ENCODE peak calls at places on chromosomes 3 and 15, in four cellular contexts. U, G, F and Y are unnamed samples.

GRCh38 chr15:25933456-25934158 is 70.5 kb upstream of the ATP10A start:
- DNase-seq in U (no peak), G (no peak), F (peak), Y (peak)

GRCh38 chr3:157857461-157857860 is 248.8 kb downstream of the SHOX2 start:
- DNase-seq in U (no peak), G (no peak), F (no peak), Y (no peak)

GRCh38 chr3:47669026-47669749 is 90.5 kb upstream of the CSPG5 start:
- DNase-seq in U (no peak), G (no peak), F (no peak), Y (no peak)

GRCh38 chr3:101940521-101940992 is 91.2 kb downstream of the NFKBIZ start:
- DNase-seq in U (no peak), G (peak), F (no peak), Y (no peak)

GRCh38 chr3:196336319-196337145 is 1.7 kb downstream of the TM4SF19 start:
- DNase-seq in U (no peak), G (no peak), F (no peak), Y (no peak)

GRCh38 chr3:103613738-103614137 is 1178.9 kb downstream of the ZPLD1 start:
- DNase-seq in U (no peak), G (no peak), F (no peak), Y (no peak)

GRCh38 chr15:70059476-70060213 is 38.1 kb downstream of the TLE3 start:
- DNase-seq in U (no peak), G (no peak), F (no peak), Y (no peak)

GRCh38 chr3:193981534-193981933 is 154.4 kb upstream of the HES1 start:
- DNase-seq in U (no peak), G (no peak), F (no peak), Y (no peak)

GRCh38 chr3:13244695-13245449 is 171.6 kb upstream of the IQSEC1 start:
- DNase-seq in U (no peak), G (no peak), F (no peak), Y (no peak)

GRCh38 chr3:152466784-152467183 is 198.1 kb downstream of the MBNL1 start:
- DNase-seq in U (no peak), G (peak), F (no peak), Y (no peak)

GRCh38 chr3:27633224-27633545 is 88.9 kb downstream of the EOMES start:
- DNase-seq in U (no peak), G (peak), F (no peak), Y (no peak)

GRCh38 chr3:192174283-192174682 is 553.1 kb downstream of the FGF12 start:
- DNase-seq in U (no peak), G (no peak), F (no peak), Y (no peak)

GRCh38 chr3:188853896-188854295 is 317.9 kb upstream of the TPRG1 start:
- DNase-seq in U (no peak), G (no peak), F (no peak), Y (no peak)

GRCh38 chr3:51539291-51539891 is 872 bp downstream of the RAD54L2 start:
- DNase-seq in U (no peak), G (peak), F (no peak), Y (no peak)

GRCh38 chr3:36911990-36912804 is 32.7 kb downstream of the TRANK1 start:
- DNase-seq in U (no peak), G (peak), F (peak), Y (peak)

GRCh38 chr15:87537295-87537694 is 719.2 kb downstream of the NTRK3 start:
- DNase-seq in U (no peak), G (no peak), F (no peak), Y (no peak)